ENCODE peak calls at places on chromosome 10, in nine cellular contexts. One of them, this sample, is unnamed. For H3K4me1 and H3K27me3, the result is how much of the 10 kb centered on the place peaks cover.

GRCh38 chr10:123019264-123019663 is 10.5 kb downstream of the ACADSB start:
- DNase-seq in K562: no peak
- DNase-seq in CD8-positive, alpha-beta memory T cell: no peak
- DNase-seq in sigmoid colon: no peak
- DNase-seq in fibroblast of lung: no peak
- DNase-seq in heart right ventricle: no peak
- DNase-seq in CD8-positive, alpha-beta T cell: no peak
- DNase-seq in small intestine: no peak
- DNase-seq in stomach: no peak
- DNase-seq in this sample: no peak

GRCh38 chr10:99659868-99660366 is 608 bp downstream of the ENTPD7 start:
- DNase-seq in stomach: no peak
- DNase-seq in CD8-positive, alpha-beta memory T cell: no peak
- DNase-seq in small intestine: peak
- DNase-seq in sigmoid colon: no peak
- DNase-seq in fibroblast of lung: no peak
- DNase-seq in heart right ventricle: no peak
- DNase-seq in K562: no peak
- DNase-seq in CD8-positive, alpha-beta T cell: no peak
- DNase-seq in this sample: peak

GRCh38 chr10:114526112-114526496 is 121.8 kb upstream of the AFAP1L2 start:
- DNase-seq in sigmoid colon: no peak
- DNase-seq in CD8-positive, alpha-beta memory T cell: no peak
- DNase-seq in CD8-positive, alpha-beta T cell: no peak
- DNase-seq in stomach: no peak
- DNase-seq in fibroblast of lung: peak
- DNase-seq in K562: no peak
- DNase-seq in heart right ventricle: no peak
- DNase-seq in small intestine: no peak
- DNase-seq in this sample: peak

GRCh38 chr10:84541289-84541637 is 212.9 kb downstream of the CCSER2 start:
- DNase-seq in heart right ventricle: no peak
- DNase-seq in small intestine: no peak
- DNase-seq in CD8-positive, alpha-beta T cell: no peak
- DNase-seq in CD8-positive, alpha-beta memory T cell: no peak
- DNase-seq in stomach: no peak
- DNase-seq in K562: peak
- DNase-seq in fibroblast of lung: no peak
- DNase-seq in sigmoid colon: no peak
- DNase-seq in this sample: no peak

GRCh38 chr10:84291389-84291788 is 37.0 kb upstream of the CCSER2 start:
- DNase-seq in fibroblast of lung: peak
- DNase-seq in stomach: no peak
- DNase-seq in CD8-positive, alpha-beta memory T cell: no peak
- DNase-seq in heart right ventricle: peak
- DNase-seq in sigmoid colon: no peak
- DNase-seq in small intestine: no peak
- DNase-seq in K562: no peak
- DNase-seq in CD8-positive, alpha-beta T cell: no peak
- DNase-seq in this sample: no peak

GRCh38 chr10:36759111-36759805 is 366.1 kb upstream of the ANKRD30A start:
- DNase-seq in K562: no peak
- DNase-seq in sigmoid colon: no peak
- DNase-seq in stomach: no peak
- DNase-seq in small intestine: no peak
- DNase-seq in CD8-positive, alpha-beta T cell: no peak
- DNase-seq in CD8-positive, alpha-beta memory T cell: no peak
- DNase-seq in fibroblast of lung: peak
- DNase-seq in heart right ventricle: no peak
- DNase-seq in this sample: no peak

GRCh38 chr10:34811968-34812514 is 3.1 kb downstream of the PARD3 start:
- DNase-seq in sigmoid colon: no peak
- DNase-seq in fibroblast of lung: peak
- DNase-seq in heart right ventricle: no peak
- DNase-seq in stomach: no peak
- DNase-seq in K562: no peak
- DNase-seq in CD8-positive, alpha-beta T cell: no peak
- DNase-seq in small intestine: no peak
- DNase-seq in CD8-positive, alpha-beta memory T cell: no peak
- DNase-seq in this sample: no peak

GRCh38 chr10:34504534-34504933 is 310.6 kb downstream of the PARD3 start:
- DNase-seq in small intestine: peak
- DNase-seq in sigmoid colon: no peak
- DNase-seq in fibroblast of lung: peak
- DNase-seq in K562: no peak
- DNase-seq in CD8-positive, alpha-beta T cell: no peak
- DNase-seq in stomach: peak
- DNase-seq in CD8-positive, alpha-beta memory T cell: no peak
- DNase-seq in heart right ventricle: no peak
- DNase-seq in this sample: no peak

GRCh38 chr10:119713744-119714483 is 11.9 kb upstream of the INPP5F start:
- DNase-seq in CD8-positive, alpha-beta memory T cell: no peak
- DNase-seq in heart right ventricle: no peak
- DNase-seq in fibroblast of lung: no peak
- DNase-seq in K562: no peak
- DNase-seq in small intestine: no peak
- DNase-seq in CD8-positive, alpha-beta T cell: no peak
- DNase-seq in stomach: no peak
- DNase-seq in sigmoid colon: no peak
- DNase-seq in this sample: no peak

GRCh38 chr10:86335831-86336230 is 30.8 kb downstream of the GRID1 start:
- DNase-seq in CD8-positive, alpha-beta T cell: no peak
- DNase-seq in CD8-positive, alpha-beta memory T cell: no peak
- DNase-seq in small intestine: no peak
- DNase-seq in fibroblast of lung: no peak
- DNase-seq in heart right ventricle: no peak
- DNase-seq in K562: no peak
- DNase-seq in stomach: no peak
- DNase-seq in sigmoid colon: peak
- DNase-seq in this sample: no peak

GRCh38 chr10:86361134-86362128 is 5.2 kb downstream of the GRID1 start:
- DNase-seq in stomach: no peak
- DNase-seq in small intestine: no peak
- DNase-seq in heart right ventricle: peak
- DNase-seq in fibroblast of lung: no peak
- DNase-seq in sigmoid colon: peak
- DNase-seq in K562: no peak
- DNase-seq in CD8-positive, alpha-beta memory T cell: no peak
- DNase-seq in CD8-positive, alpha-beta T cell: no peak
- DNase-seq in this sample: no peak

GRCh38 chr10:70715853-70716795 is 43.8 kb downstream of the ADAMTS14 start:
- DNase-seq in stomach: no peak
- DNase-seq in sigmoid colon: no peak
- DNase-seq in K562: peak
- DNase-seq in fibroblast of lung: peak
- DNase-seq in small intestine: peak
- DNase-seq in CD8-positive, alpha-beta T cell: no peak
- DNase-seq in CD8-positive, alpha-beta memory T cell: no peak
- DNase-seq in heart right ventricle: peak
- DNase-seq in this sample: no peak

GRCh38 chr10:132666733-132667612 is 119.0 kb downstream of the NKX6-2 start:
- DNase-seq in CD8-positive, alpha-beta memory T cell: no peak
- DNase-seq in CD8-positive, alpha-beta T cell: no peak
- DNase-seq in sigmoid colon: no peak
- DNase-seq in small intestine: no peak
- DNase-seq in fibroblast of lung: peak
- DNase-seq in heart right ventricle: no peak
- DNase-seq in K562: no peak
- DNase-seq in stomach: no peak
- DNase-seq in this sample: no peak
- H3K4me1 ChIP-seq in CD8-positive, alpha-beta memory T cell: under half
- H3K4me1 ChIP-seq in CD8-positive, alpha-beta T cell: under half
- H3K4me1 ChIP-seq in sigmoid colon: under half
- H3K4me1 ChIP-seq in small intestine: under half
- H3K4me1 ChIP-seq in fibroblast of lung: under half
- H3K4me1 ChIP-seq in heart right ventricle: under half
- H3K4me1 ChIP-seq in K562: under half
- H3K4me1 ChIP-seq in stomach: under half
- H3K4me1 ChIP-seq in this sample: under half

GRCh38 chr10:117541405-117541908 is 1.1 kb upstream of the EMX2 start:
- DNase-seq in heart right ventricle: no peak
- DNase-seq in K562: no peak
- DNase-seq in CD8-positive, alpha-beta T cell: no peak
- DNase-seq in CD8-positive, alpha-beta memory T cell: no peak
- DNase-seq in fibroblast of lung: peak
- DNase-seq in sigmoid colon: no peak
- DNase-seq in stomach: no peak
- DNase-seq in small intestine: no peak
- DNase-seq in this sample: no peak

GRCh38 chr10:117539271-117539876 is 3.2 kb upstream of the EMX2 start:
- DNase-seq in sigmoid colon: no peak
- DNase-seq in small intestine: no peak
- DNase-seq in stomach: no peak
- DNase-seq in CD8-positive, alpha-beta T cell: no peak
- DNase-seq in CD8-positive, alpha-beta memory T cell: no peak
- DNase-seq in K562: no peak
- DNase-seq in fibroblast of lung: no peak
- DNase-seq in heart right ventricle: no peak
- DNase-seq in this sample: no peak

GRCh38 chr10:117540640-117541404 is 1.7 kb upstream of the EMX2 start:
- DNase-seq in CD8-positive, alpha-beta T cell: no peak
- DNase-seq in K562: no peak
- DNase-seq in fibroblast of lung: no peak
- DNase-seq in heart right ventricle: no peak
- DNase-seq in stomach: no peak
- DNase-seq in CD8-positive, alpha-beta memory T cell: no peak
- DNase-seq in sigmoid colon: no peak
- DNase-seq in small intestine: no peak
- DNase-seq in this sample: no peak

GRCh38 chr10:117541909-117542705 is 439 bp upstream of the EMX2 start:
- DNase-seq in CD8-positive, alpha-beta T cell: no peak
- DNase-seq in K562: peak
- DNase-seq in stomach: no peak
- DNase-seq in sigmoid colon: no peak
- DNase-seq in heart right ventricle: no peak
- DNase-seq in CD8-positive, alpha-beta memory T cell: no peak
- DNase-seq in fibroblast of lung: peak
- DNase-seq in small intestine: peak
- DNase-seq in this sample: no peak

GRCh38 chr10:117539903-117540639 is 2.5 kb upstream of the EMX2 start:
- DNase-seq in K562: no peak
- DNase-seq in fibroblast of lung: no peak
- DNase-seq in CD8-positive, alpha-beta T cell: no peak
- DNase-seq in stomach: no peak
- DNase-seq in small intestine: no peak
- DNase-seq in heart right ventricle: no peak
- DNase-seq in sigmoid colon: no peak
- DNase-seq in CD8-positive, alpha-beta memory T cell: no peak
- DNase-seq in this sample: no peak
- H3K27me3 ChIP-seq in K562: under half
- H3K27me3 ChIP-seq in fibroblast of lung: half or more
- H3K27me3 ChIP-seq in CD8-positive, alpha-beta T cell: under half
- H3K27me3 ChIP-seq in stomach: half or more
- H3K27me3 ChIP-seq in small intestine: half or more
- H3K27me3 ChIP-seq in heart right ventricle: half or more
- H3K27me3 ChIP-seq in sigmoid colon: half or more
- H3K27me3 ChIP-seq in CD8-positive, alpha-beta memory T cell: under half
- H3K27me3 ChIP-seq in this sample: under half

GRCh38 chr10:24254180-24254579 is 45.2 kb downstream of the KIAA1217 start:
- DNase-seq in K562: no peak
- DNase-seq in small intestine: no peak
- DNase-seq in fibroblast of lung: peak
- DNase-seq in stomach: no peak
- DNase-seq in CD8-positive, alpha-beta T cell: no peak
- DNase-seq in heart right ventricle: no peak
- DNase-seq in CD8-positive, alpha-beta memory T cell: no peak
- DNase-seq in sigmoid colon: no peak
- DNase-seq in this sample: no peak
- H3K27ac ChIP-seq in K562: no peak
- H3K27ac ChIP-seq in small intestine: no peak
- H3K27ac ChIP-seq in fibroblast of lung: no peak
- H3K27ac ChIP-seq in stomach: no peak
- H3K27ac ChIP-seq in CD8-positive, alpha-beta T cell: no peak
- H3K27ac ChIP-seq in heart right ventricle: no peak
- H3K27ac ChIP-seq in CD8-positive, alpha-beta memory T cell: no peak
- H3K27ac ChIP-seq in sigmoid colon: no peak
- H3K27ac ChIP-seq in this sample: no peak

GRCh38 chr10:71830726-71831125 is 20.3 kb downstream of the PSAP start:
- DNase-seq in K562: no peak
- DNase-seq in CD8-positive, alpha-beta memory T cell: no peak
- DNase-seq in small intestine: no peak
- DNase-seq in sigmoid colon: no peak
- DNase-seq in fibroblast of lung: no peak
- DNase-seq in CD8-positive, alpha-beta T cell: no peak
- DNase-seq in heart right ventricle: no peak
- DNase-seq in stomach: no peak
- DNase-seq in this sample: no peak

GRCh38 chr10:71832967-71833366 is 18.1 kb downstream of the PSAP start:
- DNase-seq in K562: no peak
- DNase-seq in CD8-positive, alpha-beta memory T cell: no peak
- DNase-seq in heart right ventricle: no peak
- DNase-seq in sigmoid colon: no peak
- DNase-seq in fibroblast of lung: no peak
- DNase-seq in CD8-positive, alpha-beta T cell: no peak
- DNase-seq in stomach: no peak
- DNase-seq in small intestine: no peak
- DNase-seq in this sample: no peak

GRCh38 chr10:71834343-71834674 is 16.7 kb downstream of the PSAP start:
- DNase-seq in stomach: no peak
- DNase-seq in CD8-positive, alpha-beta memory T cell: no peak
- DNase-seq in K562: no peak
- DNase-seq in heart right ventricle: no peak
- DNase-seq in small intestine: no peak
- DNase-seq in sigmoid colon: no peak
- DNase-seq in CD8-positive, alpha-beta T cell: no peak
- DNase-seq in fibroblast of lung: no peak
- DNase-seq in this sample: no peak

GRCh38 chr10:71833451-71834342 is 17.4 kb downstream of the PSAP start:
- DNase-seq in stomach: no peak
- DNase-seq in heart right ventricle: no peak
- DNase-seq in CD8-positive, alpha-beta memory T cell: no peak
- DNase-seq in CD8-positive, alpha-beta T cell: no peak
- DNase-seq in K562: no peak
- DNase-seq in small intestine: no peak
- DNase-seq in fibroblast of lung: no peak
- DNase-seq in sigmoid colon: no peak
- DNase-seq in this sample: no peak

DNA sequence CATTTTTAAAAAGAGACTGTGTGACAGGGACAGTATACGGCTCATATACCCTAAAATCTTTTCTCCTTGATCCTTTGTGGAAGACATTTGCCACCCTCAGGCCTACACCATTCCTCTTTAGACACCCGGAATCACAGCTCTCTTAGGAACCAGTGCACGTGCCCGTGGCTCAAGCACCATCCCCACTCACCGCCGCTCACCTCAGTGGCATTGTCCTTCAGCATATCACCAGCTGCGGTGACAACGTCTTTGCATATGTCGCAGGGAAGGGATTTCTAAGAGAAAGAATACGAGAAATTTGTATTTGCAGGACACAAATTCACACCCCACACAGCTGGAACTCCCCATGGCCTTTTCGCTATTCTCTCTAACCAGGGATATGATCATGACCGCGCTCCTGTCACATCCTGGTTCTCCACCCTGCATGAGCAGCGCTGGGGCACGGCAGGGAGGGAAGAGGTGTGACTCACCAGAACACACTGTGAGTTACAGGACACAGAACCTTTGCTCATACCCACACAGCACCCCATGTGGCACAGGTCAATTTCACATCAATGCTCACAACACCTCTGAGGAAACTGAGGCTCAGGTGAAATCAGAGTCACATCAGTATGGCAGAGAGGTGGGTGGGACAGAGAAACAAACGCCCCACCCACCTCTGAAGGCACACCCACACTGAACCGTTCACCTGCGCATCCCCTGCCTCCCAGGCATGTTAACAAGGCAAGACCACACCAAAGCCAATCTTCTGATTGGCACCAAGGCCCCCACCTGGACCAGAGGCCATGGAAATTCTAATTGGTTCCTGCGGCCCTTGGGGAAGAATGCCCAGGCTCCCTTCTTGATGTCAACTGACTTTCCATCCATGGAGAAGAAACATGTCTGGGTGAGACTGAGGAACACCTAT is 19.2 kb downstream of the PSAP start:
- DNase-seq in CD8-positive, alpha-beta memory T cell: no peak
- DNase-seq in sigmoid colon: no peak
- DNase-seq in K562: no peak
- DNase-seq in stomach: peak
- DNase-seq in heart right ventricle: no peak
- DNase-seq in fibroblast of lung: peak
- DNase-seq in small intestine: peak
- DNase-seq in CD8-positive, alpha-beta T cell: no peak
- DNase-seq in this sample: no peak
- H3K4me1 ChIP-seq in CD8-positive, alpha-beta memory T cell: under half
- H3K4me1 ChIP-seq in sigmoid colon: under half
- H3K4me1 ChIP-seq in K562: under half
- H3K4me1 ChIP-seq in stomach: half or more
- H3K4me1 ChIP-seq in heart right ventricle: under half
- H3K4me1 ChIP-seq in fibroblast of lung: under half
- H3K4me1 ChIP-seq in small intestine: under half
- H3K4me1 ChIP-seq in CD8-positive, alpha-beta T cell: under half
- H3K4me1 ChIP-seq in this sample: under half

This sample was measured in CD4-positive, alpha-beta memory T cell.